ENCODE peak calls at places on chromosomes 13 and 19, in eight cellular contexts. X is heart right ventricle, C is cardiac fibroblast, B is HCT116, Q is fibroblast of pulmonary artery, L is tibial nerve, G is Peyer's patch, F is ovary. P is an unnamed sample.

GRCh38 chr19:13935765-13936486 is 2.3 kb downstream of the PODNL1 start:
- DNase-seq in Q (no peak), X (no peak), B (no peak), G (no peak), L (no peak), F (no peak), C (peak), P (no peak)

GRCh38 chr13:111953546-111954178 is 113.3 kb upstream of the SOX1 start:
- DNase-seq in B (no peak), G (no peak), F (no peak), Q (no peak), X (no peak), C (no peak), L (no peak), P (no peak)

GRCh38 chr19:16385821-16386220 is 61.2 kb downstream of the KLF2 start:
- DNase-seq in B (no peak), Q (no peak), C (no peak), F (peak), L (no peak), X (no peak), G (no peak), P (no peak)

GRCh38 chr13:96052655-96053002 is 572 bp downstream of the UGGT2 start:
- DNase-seq in C (peak), Q (peak), B (peak), L (no peak), X (no peak), F (no peak), G (no peak), P (peak)

GRCh38 chr19:40559394-40559793 is 17.3 kb upstream of the SHKBP1 start:
- DNase-seq in X (no peak), G (no peak), Q (no peak), L (no peak), C (no peak), B (no peak), F (no peak), P (no peak)

GRCh38 chr19:47713046-47714021 is at the start of gene EHD2:
- DNase-seq in C (peak), Q (peak), G (peak), B (no peak), F (peak), X (peak), L (peak), P (peak)

GRCh38 chr19:11685676-11686650 is 52.8 kb downstream of the ZNF823 start:
- DNase-seq in L (no peak), C (no peak), Q (no peak), B (no peak), G (no peak), F (no peak), X (no peak), P (no peak)

GRCh38 chr19:40947114-40947513 is 44.0 kb upstream of the CYP2B6 start:
- DNase-seq in L (no peak), B (no peak), Q (no peak), C (no peak), X (no peak), G (no peak), F (no peak), P (no peak)

GRCh38 chr13:51451467-51452390 is 1.1 kb downstream of the INTS6 start:
- DNase-seq in G (peak), B (peak), X (peak), C (peak), Q (peak), F (peak), L (peak), P (peak)

GRCh38 chr19:3507371-3508120 is 1.4 kb downstream of the FZR1 start:
- DNase-seq in X (no peak), L (no peak), F (peak), G (peak), B (no peak), C (no peak), Q (no peak), P (peak)

GRCh38 chr13:79647518-79647917 is 166.6 kb downstream of the NDFIP2 start:
- DNase-seq in C (no peak), L (no peak), X (no peak), Q (peak), G (no peak), B (no peak), F (no peak), P (no peak)

GRCh38 chr19:51702103-51702753 is 9.1 kb downstream of the SPACA6 start:
- DNase-seq in Q (peak), F (peak), C (peak), L (peak), G (peak), B (no peak), X (peak), P (peak)

GRCh38 chr13:50916701-50917184 is 7.2 kb downstream of the RNASEH2B start:
- DNase-seq in L (no peak), C (no peak), F (no peak), G (peak), X (no peak), B (no peak), Q (no peak), P (no peak)

GRCh38 chr13:87923713-87924112 is 252.5 kb downstream of the SLITRK5 start:
- DNase-seq in C (no peak), G (no peak), L (no peak), Q (no peak), X (no peak), B (no peak), F (no peak), P (no peak)

GRCh38 chr13:76361868-76362267 is 524.3 kb downstream of the KCTD12 start:
- DNase-seq in Q (no peak), C (no peak), F (no peak), X (no peak), B (no peak), G (no peak), L (no peak), P (no peak)

GRCh38 chr19:39833464-39834286 is at the start of gene DYRK1B:
- DNase-seq in G (peak), F (peak), L (peak), B (no peak), C (peak), Q (peak), X (peak), P (peak)

GRCh38 chr13:102317593-102317992 is 84.3 kb downstream of the FGF14 start:
- DNase-seq in G (peak), L (peak), Q (peak), F (peak), X (peak), C (peak), B (no peak), P (peak)

GRCh38 chr13:36986462-36987240 is 12.5 kb downstream of the ALG5 start:
- DNase-seq in Q (peak), L (no peak), B (no peak), C (peak), F (no peak), G (no peak), X (no peak), P (peak)

GRCh38 chr13:42083138-42083770 is 34.8 kb downstream of the DGKH start:
- DNase-seq in C (no peak), B (no peak), Q (no peak), F (no peak), X (no peak), G (no peak), L (no peak), P (peak)

GRCh38 chr13:112859817-112860190 is 109.2 kb upstream of the MCF2L start:
- DNase-seq in G (peak), C (peak), F (no peak), Q (peak), L (peak), X (no peak), B (no peak), P (peak)

GRCh38 chr19:12580180-12580694 is 29.0 kb upstream of the ZNF564 start:
- DNase-seq in C (peak), B (peak), G (no peak), X (no peak), F (no peak), L (no peak), Q (peak), P (peak)

GRCh38 chr13:24709186-24709913 is 29.1 kb downstream of the ATP12A start:
- DNase-seq in B (no peak), X (no peak), L (no peak), C (no peak), G (peak), F (no peak), Q (no peak), P (no peak)

GRCh38 chr13:88196106-88196505 is 524.9 kb downstream of the SLITRK5 start:
- DNase-seq in B (no peak), C (no peak), X (no peak), F (no peak), L (no peak), G (no peak), Q (no peak), P (no peak)

GRCh38 chr13:30607908-30608307 is 9.8 kb upstream of the USPL1 start:
- DNase-seq in B (no peak), Q (no peak), L (no peak), F (no peak), C (no peak), G (peak), X (no peak), P (no peak)

GRCh38 chr19:15197275-15198005 is 3.4 kb downstream of the NOTCH3 start:
- DNase-seq in B (no peak), G (no peak), C (peak), F (no peak), Q (peak), X (peak), L (no peak), P (peak)

GRCh38 chr13:49395416-49396277 is 48.2 kb downstream of the CAB39L start:
- DNase-seq in F (no peak), L (peak), B (no peak), G (no peak), Q (no peak), X (no peak), C (peak), P (no peak)

GRCh38 chr19:11587302-11587972 is 9.8 kb upstream of the ZNF627 start:
- DNase-seq in X (peak), L (peak), B (peak), G (peak), C (peak), Q (peak), F (peak), P (peak)

GRCh38 chr19:33348301-33349010 is 25.1 kb upstream of the CEBPG start:
- DNase-seq in C (peak), B (no peak), G (no peak), F (no peak), X (no peak), L (no peak), Q (peak), P (peak)

GRCh38 chr13:80399340-80400163 is 58.6 kb upstream of the SPRY2 start:
- DNase-seq in C (no peak), X (no peak), B (no peak), G (peak), Q (no peak), F (no peak), L (no peak), P (no peak)

GRCh38 chr19:4439243-4439642 is 18.4 kb downstream of the UBXN6 start:
- DNase-seq in Q (no peak), L (no peak), X (no peak), G (no peak), C (no peak), F (no peak), B (no peak), P (no peak)

GRCh38 chr13:90533866-90534265 is 813.6 kb upstream of the MIR17HG start:
- DNase-seq in F (no peak), L (no peak), Q (no peak), X (no peak), B (no peak), C (no peak), G (no peak), P (no peak)

DNA sequence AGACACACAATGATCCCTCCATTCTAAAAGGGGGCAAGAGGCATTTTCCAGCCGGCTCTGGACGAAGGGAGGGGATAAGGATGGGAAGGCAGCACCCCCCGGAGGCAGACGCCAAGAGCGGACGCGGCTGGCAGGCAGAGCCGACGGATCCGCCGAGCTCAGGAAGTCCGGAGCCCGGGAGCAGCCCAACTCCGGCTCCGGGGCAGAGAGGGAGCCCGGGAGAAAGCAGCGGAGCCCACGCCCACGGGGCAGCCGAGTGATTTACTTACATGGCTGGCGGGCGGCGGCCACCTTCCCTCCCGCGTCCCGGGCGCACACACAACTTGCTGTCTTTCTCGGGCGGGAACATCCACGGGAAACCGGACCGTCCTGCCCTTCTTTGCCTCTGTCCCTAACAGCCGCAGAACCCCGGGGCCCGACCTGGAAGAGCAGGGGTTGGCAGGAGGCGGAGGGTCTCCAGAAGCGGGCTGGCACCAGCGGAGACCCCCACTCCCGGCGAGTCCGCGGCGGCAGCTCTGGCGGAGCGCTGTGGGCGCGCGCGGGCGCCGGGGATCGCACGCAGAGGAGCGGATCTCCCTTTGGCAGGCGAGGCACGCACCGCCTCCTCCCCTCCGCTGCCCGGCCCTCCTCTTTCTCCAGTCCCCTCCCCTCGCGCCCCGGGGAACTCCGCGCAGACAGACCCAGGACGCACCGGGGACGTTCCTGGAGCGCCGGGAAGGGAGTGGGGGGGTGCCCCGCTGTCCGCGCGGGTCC is at the start of gene LHFPL6:
- DNase-seq in C (peak), L (peak), Q (peak), F (peak), G (peak), B (no peak), X (peak), P (peak)
- TF ChIP-seq CTCF in C (peak), L (peak), Q (peak), F (no peak), G (peak), B (peak), X (no peak), P (peak)

DNA sequence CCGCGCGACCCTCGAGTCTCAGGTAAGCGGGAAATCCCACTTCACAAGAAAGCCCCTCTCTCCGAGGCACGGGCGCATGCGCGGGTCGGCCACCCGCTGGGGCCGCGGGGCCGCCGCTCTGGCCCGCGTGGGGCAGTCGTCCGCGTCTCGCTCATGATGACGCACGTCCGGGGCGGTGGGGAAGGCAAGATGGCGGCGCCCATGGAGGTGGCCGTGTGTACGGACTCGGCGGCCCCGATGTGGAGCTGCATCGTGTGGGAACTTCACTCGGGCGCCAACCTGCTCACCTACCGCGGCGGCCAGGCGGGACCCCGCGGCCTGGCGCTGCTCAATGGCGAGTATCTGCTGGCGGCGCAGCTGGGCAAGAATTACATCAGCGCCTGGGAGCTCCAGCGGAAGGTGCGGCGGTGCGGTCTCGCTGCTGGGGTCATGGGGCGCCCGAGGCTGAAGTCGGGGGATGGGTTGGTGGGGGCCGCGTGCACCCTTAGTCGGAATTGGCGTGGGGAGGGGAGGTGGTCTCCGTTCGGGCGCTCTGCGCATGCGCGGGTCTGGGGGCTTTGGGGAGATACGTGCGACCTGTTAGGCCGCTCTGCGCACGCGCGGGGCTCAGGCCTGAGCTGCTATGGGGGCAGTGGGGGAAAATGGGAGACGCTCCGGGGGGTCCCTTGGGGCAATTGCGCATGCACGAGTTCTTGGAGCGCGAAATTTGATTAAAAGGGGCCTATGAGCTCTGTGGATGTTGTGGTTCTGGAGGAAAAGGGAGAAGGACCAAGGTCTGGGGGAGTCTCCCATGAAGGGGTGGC is at the start of gene WDR18:
- DNase-seq in C (peak), L (peak), G (peak), B (peak), X (peak), Q (peak), F (peak), P (peak)
- H3K4me3 ChIP-seq in C (peak), L (peak), G (peak), B (peak), X (peak), Q (peak), F (peak), P (peak)

GRCh38 chr13:33800646-33801186 is 17.2 kb upstream of the RFC3 start:
- DNase-seq in L (no peak), F (no peak), C (no peak), G (no peak), X (no peak), Q (no peak), B (no peak), P (peak)
- TF ChIP-seq CTCF in L (no peak), F (no peak), C (no peak), G (no peak), X (no peak), Q (no peak), B (no peak), P (no peak)

GRCh38 chr13:106528711-106529414 is 6.6 kb downstream of the EFNB2 start:
- DNase-seq in B (no peak), G (no peak), X (no peak), Q (no peak), L (no peak), F (no peak), C (no peak), P (no peak)

GRCh38 chr13:106527806-106528205 is 7.7 kb downstream of the EFNB2 start:
- DNase-seq in X (no peak), L (no peak), Q (no peak), C (no peak), F (no peak), B (no peak), G (no peak), P (no peak)

GRCh38 chr13:106529415-106530208 is 5.8 kb downstream of the EFNB2 start:
- DNase-seq in Q (no peak), F (no peak), X (no peak), G (no peak), B (no peak), L (no peak), C (no peak), P (no peak)

GRCh38 chr13:106525865-106526264 is 9.6 kb downstream of the EFNB2 start:
- DNase-seq in C (no peak), Q (no peak), G (no peak), L (no peak), F (no peak), B (no peak), X (no peak), P (no peak)

GRCh38 chr13:106526748-106527488 is 8.5 kb downstream of the EFNB2 start:
- DNase-seq in G (no peak), X (no peak), C (no peak), F (no peak), B (no peak), L (no peak), Q (no peak), P (no peak)
- H3K4me3 ChIP-seq in G (no peak), X (no peak), C (no peak), F (no peak), B (no peak), L (no peak), Q (no peak), P (no peak)

DNA sequence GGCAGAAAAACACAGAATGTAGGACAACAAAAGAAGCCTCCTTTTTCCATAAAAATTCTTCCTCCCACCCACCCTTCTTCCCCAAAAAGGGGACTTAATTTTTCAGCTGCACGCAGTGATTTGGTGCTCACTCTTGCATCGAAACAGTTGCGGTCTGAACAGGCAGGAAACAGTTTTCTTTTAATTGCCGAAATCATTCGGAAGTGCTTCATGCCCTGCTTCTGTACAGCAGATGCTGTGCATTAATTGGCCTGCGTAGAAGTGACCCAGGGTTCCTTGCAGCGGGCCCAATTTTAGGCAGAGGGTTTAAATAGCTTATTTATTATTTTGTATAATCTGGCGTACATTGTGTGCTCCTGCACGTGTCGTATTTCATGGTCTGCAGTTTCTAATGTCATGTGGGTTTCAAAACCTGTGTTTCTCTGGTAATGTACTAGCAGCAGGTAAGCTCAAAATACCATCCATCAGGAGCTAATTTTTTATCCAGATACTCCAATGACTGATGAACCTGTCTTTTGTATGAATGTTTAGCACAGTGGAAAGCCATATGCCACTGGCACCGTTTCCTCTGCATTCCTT is 66.6 kb downstream of the GGACT start:
- DNase-seq in F (no peak), Q (no peak), B (no peak), C (no peak), L (no peak), G (no peak), X (no peak), P (no peak)
- TF ChIP-seq CTCF in F (no peak), Q (no peak), B (no peak), C (no peak), L (no peak), G (no peak), X (no peak), P (no peak)

GRCh38 chr13:35479223-35479536 is 2.7 kb upstream of the MAB21L1 start:
- DNase-seq in F (no peak), X (no peak), B (no peak), C (no peak), G (no peak), Q (no peak), L (no peak), P (no peak)
- H3K4me3 ChIP-seq in F (no peak), X (no peak), B (no peak), C (no peak), G (no peak), Q (no peak), L (no peak), P (no peak)

GRCh38 chr19:7636691-7637373 is at the start of gene STXBP2:
- DNase-seq in F (no peak), L (peak), X (peak), G (peak), C (peak), Q (peak), B (peak), P (peak)
- TF ChIP-seq CTCF in F (no peak), L (no peak), X (no peak), G (peak), C (no peak), Q (no peak), B (peak), P (no peak)

GRCh38 chr13:35851238-35851814 is 279.9 kb downstream of the DCLK1 start:
- DNase-seq in B (no peak), G (no peak), Q (no peak), X (no peak), F (no peak), L (no peak), C (no peak), P (no peak)
- H3K4me3 ChIP-seq in B (no peak), G (no peak), Q (no peak), X (no peak), F (no peak), L (no peak), C (no peak), P (no peak)

GRCh38 chr13:29418026-29418425 is 177.5 kb downstream of the SLC7A1 start:
- DNase-seq in B (no peak), G (no peak), Q (no peak), L (no peak), X (no peak), F (no peak), C (no peak), P (no peak)
- TF ChIP-seq CTCF in B (peak), G (no peak), Q (peak), L (no peak), X (no peak), F (no peak), C (no peak), P (peak)